ENCODE peak calls at places on chromosome 2, in four cellular contexts. One of them, this sample, is unnamed.

GRCh38 chr2:181106789-181107418 is 126.5 kb downstream of the UBE2E3 start:
- DNase-seq in HT1080: peak
- DNase-seq in transverse colon: no peak
- DNase-seq in Ammon's horn: no peak
- DNase-seq in this sample: no peak

GRCh38 chr2:237870754-237871651 is 11.6 kb downstream of the RAMP1 start:
- DNase-seq in HT1080: no peak
- DNase-seq in transverse colon: no peak
- DNase-seq in Ammon's horn: no peak
- DNase-seq in this sample: no peak

GRCh38 chr2:168565112-168565511 is 109.0 kb downstream of the CERS6 start:
- DNase-seq in HT1080: peak
- DNase-seq in transverse colon: no peak
- DNase-seq in Ammon's horn: no peak
- DNase-seq in this sample: no peak

GRCh38 chr2:116733699-116734098 is 1080.8 kb upstream of the DDX18 start:
- DNase-seq in HT1080: no peak
- DNase-seq in transverse colon: no peak
- DNase-seq in Ammon's horn: no peak
- DNase-seq in this sample: no peak

GRCh38 chr2:233358335-233358734 is 4.0 kb downstream of the DGKD start:
- DNase-seq in HT1080: no peak
- DNase-seq in transverse colon: no peak
- DNase-seq in Ammon's horn: no peak
- DNase-seq in this sample: no peak

GRCh38 chr2:217868911-217869334 is 133.9 kb downstream of the TNS1 start:
- DNase-seq in HT1080: peak
- DNase-seq in transverse colon: no peak
- DNase-seq in Ammon's horn: no peak
- DNase-seq in this sample: no peak

GRCh38 chr2:241272298-241272721 is 43.2 kb downstream of the HDLBP start:
- DNase-seq in HT1080: no peak
- DNase-seq in transverse colon: peak
- DNase-seq in Ammon's horn: no peak
- DNase-seq in this sample: peak

GRCh38 chr2:176134045-176134444 is 4.5 kb downstream of the HOXD8 start:
- DNase-seq in HT1080: no peak
- DNase-seq in transverse colon: no peak
- DNase-seq in Ammon's horn: no peak
- DNase-seq in this sample: no peak

GRCh38 chr2:204900910-204901309 is 355.6 kb downstream of the PARD3B start:
- DNase-seq in HT1080: peak
- DNase-seq in transverse colon: no peak
- DNase-seq in Ammon's horn: no peak
- DNase-seq in this sample: no peak

This sample was measured in T-helper 2 cell treated with Interferon-gamma antibody and Interleukin-4, amounts not matched to agents 5 μg/mL and 100 μg/mL, for 36 hours.